ENCODE peak calls at places on chromosome 12, in four cellular contexts. One of them, this sample, is unnamed.

GRCh38 chr12:26833692-26834168 is 736 bp upstream of the ITPR2 start:
- DNase-seq in K562: no peak
- DNase-seq in GM12878: no peak
- DNase-seq in HepG2: no peak
- DNase-seq in this sample: peak; percentile 69

GRCh38 chr12:24595652-24596235 is 353.2 kb downstream of the BCAT1 start:
- DNase-seq in GM12878: no peak
- DNase-seq in K562: peak; percentile 22
- DNase-seq in HepG2: peak; percentile 10
- DNase-seq in this sample: no peak

GRCh38 chr12:560666-561065 is 100.9 kb downstream of the B4GALNT3 start:
- DNase-seq in GM12878: no peak
- DNase-seq in K562: no peak
- DNase-seq in HepG2: no peak
- DNase-seq in this sample: no peak

GRCh38 chr12:95522692-95523091 is 28.6 kb downstream of the USP44 start:
- DNase-seq in K562: no peak
- DNase-seq in HepG2: no peak
- DNase-seq in GM12878: no peak
- DNase-seq in this sample: no peak

GRCh38 chr12:21710944-21711343 is 53.3 kb upstream of the LDHB start:
- DNase-seq in GM12878: no peak
- DNase-seq in K562: no peak
- DNase-seq in HepG2: no peak
- DNase-seq in this sample: no peak

GRCh38 chr12:59657711-59658110 is 61.9 kb downstream of the SLC16A7 start:
- DNase-seq in K562: no peak
- DNase-seq in HepG2: no peak
- DNase-seq in GM12878: no peak
- DNase-seq in this sample: no peak

GRCh38 chr12:597926-598568 is 65.2 kb downstream of the NINJ2 start:
- DNase-seq in K562: no peak
- DNase-seq in GM12878: no peak
- DNase-seq in HepG2: no peak
- DNase-seq in this sample: no peak

GRCh38 chr12:22971771-22972191 is 346.8 kb downstream of the ETNK1 start:
- DNase-seq in GM12878: no peak
- DNase-seq in K562: no peak
- DNase-seq in HepG2: no peak
- DNase-seq in this sample: no peak

GRCh38 chr12:56631790-56632700 is 1.9 kb upstream of the BAZ2A start:
- DNase-seq in GM12878: no peak
- DNase-seq in HepG2: peak; percentile 14
- DNase-seq in K562: peak; percentile 83
- DNase-seq in this sample: peak; percentile 82

DNA sequence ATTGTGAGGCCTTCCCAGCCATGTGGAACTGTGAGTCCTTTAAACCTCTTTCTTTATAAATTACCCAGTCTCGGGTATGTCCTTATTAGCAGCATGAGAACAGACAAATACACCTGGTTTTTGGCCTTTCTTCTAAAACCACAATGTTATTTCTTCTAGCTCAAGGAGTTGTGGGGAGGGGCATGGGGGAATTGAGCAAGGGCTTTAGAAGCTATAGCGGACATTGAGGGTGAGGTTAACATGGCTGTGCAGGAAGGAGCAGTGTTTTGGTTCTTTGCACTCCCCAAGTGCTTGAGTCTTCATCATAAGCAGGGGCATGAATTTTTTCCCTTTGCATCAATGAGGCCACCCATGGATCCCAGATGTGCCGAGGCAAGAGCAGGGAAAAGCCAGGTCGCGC is 86.8 kb downstream of the SPRING1 start:
- DNase-seq in K562: no peak
- DNase-seq in HepG2: no peak
- DNase-seq in GM12878: no peak
- DNase-seq in this sample: no peak
- TF ChIP-seq NR2C2 in K562: no peak
- TF ChIP-seq NR2C2 in HepG2: no peak
- TF ChIP-seq NR2C2 in GM12878: no peak
- TF ChIP-seq NR2C2 in this sample: no peak

DNA sequence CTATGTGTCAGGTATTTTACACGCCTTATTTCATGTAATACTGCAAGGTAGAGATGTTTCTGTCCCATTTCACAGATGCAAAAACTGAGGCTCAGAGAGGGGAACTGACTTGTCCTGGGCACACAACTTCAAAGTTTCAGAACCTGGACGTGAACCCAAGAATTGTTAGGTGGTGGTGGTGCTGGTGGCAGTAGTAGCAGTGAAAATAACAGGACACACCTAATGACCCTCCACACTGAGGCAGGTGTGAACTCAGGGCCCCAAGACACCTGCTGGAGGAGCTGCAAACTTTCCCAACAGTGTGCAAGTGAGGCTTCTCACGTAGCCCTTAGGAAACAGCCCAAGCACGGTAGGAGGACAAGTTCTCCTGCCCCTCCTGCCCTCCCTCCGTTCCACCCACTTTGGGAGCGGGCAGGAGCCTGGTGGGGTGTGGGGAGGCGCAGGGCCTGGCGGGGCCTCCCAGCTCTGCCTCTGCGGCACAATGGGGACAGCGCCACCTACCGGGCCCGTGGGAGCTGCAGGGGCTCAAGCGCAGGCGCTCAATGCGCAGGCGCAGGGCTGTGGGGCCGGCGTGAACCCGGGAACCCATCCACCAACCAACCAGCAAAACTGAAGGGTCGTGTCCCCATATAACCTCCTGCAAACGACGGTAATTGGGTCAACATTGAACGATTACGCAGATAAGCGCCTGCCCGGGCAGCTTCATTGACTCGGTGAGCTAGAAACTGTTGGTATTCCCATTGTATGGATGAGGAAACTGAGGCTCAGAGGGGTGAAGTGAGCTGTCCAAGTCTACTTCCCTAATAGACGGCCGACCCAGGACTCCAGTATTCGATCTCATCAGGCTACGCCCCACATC is 12.0 kb upstream of the TRPV4 start:
- DNase-seq in GM12878: peak; percentile 42
- DNase-seq in HepG2: peak; percentile 75
- DNase-seq in K562: peak; percentile 97
- DNase-seq in this sample: peak; percentile 94
- TF ChIP-seq TCF7 in GM12878: no peak
- TF ChIP-seq TCF7 in HepG2: no peak
- TF ChIP-seq TCF7 in K562: no peak
- TF ChIP-seq TCF7 in this sample: no peak

DNA sequence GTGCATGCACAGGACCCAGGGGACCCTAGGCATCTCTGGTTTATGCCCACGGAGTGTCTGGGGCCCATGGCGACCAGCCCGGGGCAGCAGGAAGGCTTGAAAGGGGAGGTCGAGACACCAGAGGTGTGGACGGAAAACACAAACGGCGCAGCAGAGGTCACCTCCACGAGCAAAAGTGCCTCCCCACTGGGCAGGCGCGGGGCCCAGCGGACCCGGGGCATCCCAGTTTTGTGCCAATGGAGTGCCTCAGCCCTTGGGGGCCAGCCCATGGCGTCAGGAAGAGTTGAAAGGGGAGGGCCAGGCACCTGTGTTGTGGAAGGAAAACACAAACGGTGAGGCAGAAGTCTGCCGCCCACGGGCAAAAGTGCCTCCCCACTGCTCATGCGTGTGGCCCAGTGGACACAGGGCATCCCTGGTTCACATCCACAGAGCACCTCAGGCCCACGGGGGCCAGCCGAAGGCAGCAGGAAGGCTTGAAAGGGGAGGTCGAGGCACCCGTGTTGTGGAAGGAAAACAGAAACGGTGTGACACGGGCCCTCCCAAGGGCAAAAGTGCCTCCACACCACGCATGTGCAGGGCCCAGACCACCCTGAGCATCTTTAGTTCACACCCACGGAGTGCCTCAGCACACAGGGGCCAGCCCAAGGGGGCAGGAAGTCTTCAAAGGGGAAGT is 378.8 kb downstream of the ALG10 start:
- DNase-seq in GM12878: no peak
- DNase-seq in K562: peak; percentile 1
- DNase-seq in HepG2: no peak
- DNase-seq in this sample: peak; percentile 3
- TF ChIP-seq NR2C2 in GM12878: no peak
- TF ChIP-seq NR2C2 in K562: no peak
- TF ChIP-seq NR2C2 in HepG2: no peak
- TF ChIP-seq NR2C2 in this sample: no peak

DNA sequence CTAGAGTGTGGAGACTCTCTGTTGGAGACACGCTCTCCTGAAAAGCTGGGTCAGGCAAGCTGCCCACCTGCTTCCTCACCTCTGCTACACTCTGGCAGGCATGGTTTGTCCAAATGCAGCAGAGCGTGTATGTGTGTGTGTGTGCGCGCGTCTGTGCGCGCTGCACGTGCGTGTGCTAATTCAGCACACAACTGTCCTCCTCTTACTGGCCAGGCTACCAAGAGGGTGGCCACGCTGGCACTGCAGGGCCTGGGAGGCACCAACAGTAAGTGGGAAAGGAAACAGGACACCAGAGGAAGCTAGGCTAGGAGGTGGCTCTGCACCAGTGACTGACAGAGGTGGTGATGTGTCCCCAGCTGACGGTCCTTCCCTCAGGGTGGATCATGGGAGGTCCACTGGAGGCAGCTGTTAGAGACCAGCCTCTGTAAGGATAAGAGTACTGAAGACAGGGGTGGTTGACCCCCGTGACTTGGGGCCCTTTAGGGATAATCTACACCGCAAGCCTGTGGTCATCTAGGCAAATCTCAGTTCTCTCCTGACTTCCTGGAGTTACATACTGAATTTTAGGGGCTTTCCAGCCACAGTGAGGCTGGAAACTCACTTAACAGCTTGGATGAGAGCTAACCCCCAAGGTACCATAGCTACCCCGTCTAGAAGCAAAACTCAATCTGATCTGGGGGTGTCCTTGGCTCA is 15.6 kb upstream of the TFCP2 start:
- DNase-seq in GM12878: peak; percentile 60
- DNase-seq in HepG2: no peak
- DNase-seq in K562: no peak
- DNase-seq in this sample: no peak
- TF ChIP-seq TCF7 in GM12878: no peak
- TF ChIP-seq TCF7 in HepG2: no peak
- TF ChIP-seq TCF7 in K562: no peak
- TF ChIP-seq TCF7 in this sample: no peak

DNA sequence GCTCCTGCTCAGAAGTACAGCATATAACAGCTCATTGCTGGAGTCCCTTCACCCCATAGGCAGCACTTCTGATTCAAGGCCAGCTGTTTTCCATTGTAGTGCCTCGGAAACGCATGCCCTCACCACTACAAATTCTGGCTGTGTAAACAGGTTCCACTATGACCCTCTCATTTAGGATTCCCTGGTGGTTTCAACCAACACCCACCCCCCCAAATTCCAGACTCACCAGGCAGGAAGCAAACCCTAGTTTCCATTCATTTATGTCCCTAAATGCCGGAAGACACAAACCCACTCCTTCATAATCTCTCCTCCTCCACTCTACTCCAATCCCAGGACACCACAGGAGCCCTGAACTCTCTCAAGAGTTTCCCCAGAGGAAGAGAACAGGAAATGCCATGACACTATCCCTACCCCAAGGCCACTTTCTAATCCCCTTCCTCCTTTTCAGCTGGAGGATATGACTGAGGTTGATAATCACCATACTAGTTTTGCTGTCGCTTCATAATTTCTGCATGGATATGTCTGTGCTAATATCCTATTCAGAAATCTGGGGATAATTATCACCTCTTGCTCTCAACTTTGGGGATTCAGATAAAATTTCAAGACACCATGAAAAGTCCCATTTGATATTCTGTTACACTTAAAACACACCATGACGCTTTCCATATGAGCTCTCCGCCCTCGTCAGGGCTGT is 75.8 kb upstream of the TMPO start:
- DNase-seq in K562: no peak
- DNase-seq in HepG2: no peak
- DNase-seq in GM12878: no peak
- DNase-seq in this sample: no peak
- TF ChIP-seq NR2C2 in K562: no peak
- TF ChIP-seq NR2C2 in HepG2: no peak
- TF ChIP-seq NR2C2 in GM12878: no peak
- TF ChIP-seq NR2C2 in this sample: no peak

GRCh38 chr12:131747276-131747675 is 36.4 kb downstream of the SFSWAP start:
- DNase-seq in K562: no peak
- DNase-seq in HepG2: no peak
- DNase-seq in GM12878: no peak
- DNase-seq in this sample: no peak
- TF ChIP-seq TCF7 in K562: no peak
- TF ChIP-seq TCF7 in HepG2: no peak
- TF ChIP-seq TCF7 in GM12878: no peak
- TF ChIP-seq TCF7 in this sample: no peak

GRCh38 chr12:93773122-93773871 is 96.1 kb downstream of the CRADD start:
- DNase-seq in K562: no peak
- DNase-seq in GM12878: no peak
- DNase-seq in HepG2: no peak
- DNase-seq in this sample: no peak
- TF ChIP-seq NR2C2 in K562: no peak
- TF ChIP-seq NR2C2 in GM12878: no peak
- TF ChIP-seq NR2C2 in HepG2: no peak
- TF ChIP-seq NR2C2 in this sample: no peak

GRCh38 chr12:68158427-68158826 is 1.1 kb downstream of the IFNG start:
- DNase-seq in HepG2: no peak
- DNase-seq in GM12878: no peak
- DNase-seq in K562: peak; percentile 46
- DNase-seq in this sample: no peak
- TF ChIP-seq TCF7 in HepG2: no peak
- TF ChIP-seq TCF7 in GM12878: no peak
- TF ChIP-seq TCF7 in K562: no peak
- TF ChIP-seq TCF7 in this sample: no peak

GRCh38 chr12:50842637-50843493 is at the start of gene TMPRSS12:
- DNase-seq in K562: no peak
- DNase-seq in GM12878: no peak
- DNase-seq in HepG2: no peak
- DNase-seq in this sample: peak; percentile 85
- TF ChIP-seq NR2C2 in K562: no peak
- TF ChIP-seq NR2C2 in GM12878: no peak
- TF ChIP-seq NR2C2 in HepG2: no peak
- TF ChIP-seq NR2C2 in this sample: no peak

DNA sequence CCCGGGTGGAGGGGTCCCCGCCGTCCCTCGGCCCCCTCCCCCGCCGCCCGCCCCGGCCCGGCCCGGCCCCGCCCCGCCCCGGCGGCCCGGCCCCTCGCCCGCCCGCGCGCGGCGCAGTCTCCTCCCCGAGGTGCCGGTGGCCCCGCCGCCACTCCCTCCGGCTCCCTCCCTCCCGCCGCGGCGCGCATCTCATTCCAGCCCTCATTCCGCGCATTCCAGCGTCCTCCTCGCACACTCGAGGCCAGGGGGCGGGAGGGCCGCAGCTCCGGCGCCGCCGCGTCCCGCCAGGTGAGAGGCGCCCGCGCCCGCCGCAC is at the start of gene TEAD4:
- DNase-seq in HepG2: peak; percentile 82
- DNase-seq in K562: peak; percentile 86
- DNase-seq in GM12878: no peak
- DNase-seq in this sample: peak; percentile 91
- TF ChIP-seq TCF7 in HepG2: no peak
- TF ChIP-seq TCF7 in K562: no peak
- TF ChIP-seq TCF7 in GM12878: no peak
- TF ChIP-seq TCF7 in this sample: no peak